ENCODE peak calls at places on chromosomes 4 and X, in eight cellular contexts. F is uterus, U is gastrocnemius medialis, R is NB4, W is testis, E is lower leg skin, M is body of pancreas, K is heart left ventricle. L is an unnamed sample.

GRCh38 chrX:13498220-13498619 is 71.2 kb upstream of the EGFL6 start:
- DNase-seq in W (no peak), E (no peak), R (no peak), M (no peak), U (no peak), F (no peak), K (no peak), L (no peak)

GRCh38 chr4:88007304-88008132 is at the start of gene PKD2:
- DNase-seq in R (peak; percentile 80), U (peak; percentile 53), M (peak; percentile 82), F (peak; percentile 88), E (peak; percentile 97), K (peak; percentile 94), W (peak; percentile 89), L (no peak)

GRCh38 chr4:89492476-89493110 is 185.0 kb upstream of the GPRIN3 start:
- DNase-seq in K (no peak), R (no peak), E (no peak), W (no peak), U (no peak), F (no peak), M (no peak), L (no peak)

GRCh38 chr4:10063544-10064300 is 42.4 kb upstream of the SLC2A9 start:
- DNase-seq in R (peak; percentile 51), K (peak; percentile 74), F (peak; percentile 54), U (peak; percentile 70), E (peak; percentile 87), M (peak; percentile 71), W (peak; percentile 80), L (no peak)

GRCh38 chrX:50448565-50448964 is 22.1 kb downstream of the DGKK start:
- DNase-seq in F (no peak), U (no peak), M (no peak), R (peak; percentile 71), K (no peak), W (no peak), E (no peak), L (no peak)

GRCh38 chr4:141037441-141037840 is 95.8 kb downstream of the RNF150 start:
- DNase-seq in F (no peak), M (no peak), K (no peak), U (no peak), E (no peak), W (no peak), R (no peak), L (no peak)

GRCh38 chrX:132592880-132593279 is 104.0 kb upstream of the MBNL3 start:
- DNase-seq in E (no peak), U (no peak), M (peak; percentile 8), R (peak; percentile 22), F (peak; percentile 14), W (peak; percentile 33), K (no peak), L (no peak)

GRCh38 chrX:153622661-153623309 is 23.8 kb upstream of the CCNQ start:
- DNase-seq in F (peak; percentile 2), K (no peak), E (no peak), W (no peak), M (no peak), U (no peak), R (no peak), L (no peak)

GRCh38 chr4:1869530-1870327 is 1.5 kb upstream of the NSD2 start:
- DNase-seq in W (no peak), E (no peak), F (peak; percentile 27), K (no peak), R (no peak), U (no peak), M (no peak), L (no peak)

GRCh38 chr4:1871471-1872021 is 353 bp downstream of the NSD2 start:
- DNase-seq in F (peak; percentile 23), E (no peak), R (peak; percentile 72), U (no peak), W (no peak), M (no peak), K (peak; percentile 73), L (no peak)

GRCh38 chr4:1870328-1870577 is 940 bp upstream of the NSD2 start:
- DNase-seq in R (peak; percentile 93), U (peak; percentile 60), K (peak; percentile 92), W (peak; percentile 84), M (peak; percentile 95), E (peak; percentile 98), F (peak; percentile 77), L (peak; percentile 45)

GRCh38 chr4:1868912-1869311 is 2.3 kb upstream of the NSD2 start:
- DNase-seq in E (no peak), W (no peak), U (no peak), K (no peak), M (no peak), R (no peak), F (no peak), L (no peak)

DNA sequence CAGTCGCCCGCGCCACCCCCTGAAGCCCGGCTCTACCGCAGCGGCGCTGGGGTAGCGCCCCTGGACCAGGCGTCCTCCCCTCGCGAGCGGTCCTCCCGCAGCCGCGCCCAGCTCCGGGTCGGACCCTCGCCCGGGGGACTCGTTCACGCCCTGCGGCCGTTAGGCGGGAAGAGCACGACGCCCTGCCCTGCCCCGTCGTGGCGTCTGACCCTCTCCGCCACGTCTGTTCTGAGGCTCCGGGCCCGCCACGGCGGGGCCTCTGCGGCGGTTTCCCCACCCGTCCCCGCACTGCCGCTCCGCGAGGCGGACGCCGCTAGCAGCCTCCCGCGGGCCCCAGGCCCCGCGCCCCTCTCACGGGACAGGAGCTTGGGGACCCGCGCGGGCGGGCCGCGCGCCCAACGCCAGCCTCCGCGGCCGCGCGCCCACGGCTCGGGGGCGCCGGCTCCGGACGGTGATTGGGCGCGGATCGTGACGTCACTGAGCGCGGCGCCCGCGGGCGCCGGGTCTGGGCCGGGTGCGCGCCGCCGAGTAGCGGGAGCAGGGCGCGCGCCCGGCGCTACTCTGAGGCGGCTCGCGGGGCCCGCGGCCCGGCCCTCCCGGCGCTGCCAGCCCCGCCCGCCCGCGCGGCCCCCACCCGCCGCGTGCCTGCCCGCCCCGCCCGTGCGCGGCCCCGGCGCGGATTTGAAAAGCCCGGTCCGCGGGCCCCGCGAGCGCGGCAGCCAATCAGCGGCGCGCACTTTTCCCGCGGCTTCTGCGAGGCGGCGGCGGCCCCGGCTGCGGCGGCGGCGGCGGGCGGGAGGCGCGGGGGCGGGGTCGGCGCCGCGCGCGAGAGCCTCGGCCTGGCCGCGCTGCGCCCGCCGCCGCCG is at the start of gene NSD2:
- DNase-seq in U (peak; percentile 79), K (peak; percentile 95), R (peak; percentile 94), M (peak; percentile 90), W (peak; percentile 93), E (peak; percentile 97), F (peak; percentile 85), L (peak; percentile 27)
- TF ChIP-seq POLR2A in U (peak; percentile 69), K (peak; percentile 9), R (peak; percentile 97), M (peak; percentile 91), W (no peak), E (no peak), F (peak; percentile 89), L (peak; percentile 83)

GRCh38 chr4:109334596-109335105 is 32.2 kb upstream of the COL25A1 start:
- DNase-seq in M (no peak), R (no peak), E (no peak), U (no peak), F (no peak), K (no peak), W (no peak), L (no peak)

GRCh38 chr4:109334129-109334528 is 31.7 kb upstream of the COL25A1 start:
- DNase-seq in W (no peak), R (no peak), F (no peak), E (no peak), K (no peak), U (no peak), M (no peak), L (no peak)

DNA sequence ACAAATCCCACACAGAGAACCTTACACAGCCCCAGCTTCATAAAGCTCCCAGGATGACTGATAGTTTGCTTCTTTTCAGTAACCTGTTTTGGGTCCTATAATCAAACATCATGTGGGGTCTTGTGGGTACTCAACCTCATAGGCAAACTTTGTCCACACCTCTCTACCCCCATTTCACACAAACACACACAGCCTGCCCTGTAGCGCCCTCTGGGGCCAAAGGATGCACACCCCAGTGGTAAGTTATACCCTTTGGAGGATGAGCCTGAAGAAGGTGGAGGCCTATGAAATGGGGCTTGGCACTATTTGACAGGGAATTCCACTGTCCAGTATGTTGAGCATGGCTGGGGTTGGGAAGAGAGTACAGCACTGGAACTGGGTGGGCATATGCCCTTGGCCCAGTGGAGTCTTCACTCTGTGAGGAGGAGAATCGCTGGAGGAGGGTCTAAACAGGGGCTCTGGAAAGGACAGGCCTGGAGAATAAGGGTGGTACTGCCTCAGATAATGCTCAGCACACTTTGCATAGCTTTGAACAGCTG is 30.5 kb upstream of the COL25A1 start:
- DNase-seq in F (no peak), M (no peak), U (no peak), K (no peak), W (no peak), R (peak; percentile 8), E (no peak), L (no peak)
- TF ChIP-seq CTCF in F (no peak), M (no peak), U (peak; percentile 43), K (no peak), W (no peak), R (peak; percentile 26), E (no peak), L (no peak)

DNA sequence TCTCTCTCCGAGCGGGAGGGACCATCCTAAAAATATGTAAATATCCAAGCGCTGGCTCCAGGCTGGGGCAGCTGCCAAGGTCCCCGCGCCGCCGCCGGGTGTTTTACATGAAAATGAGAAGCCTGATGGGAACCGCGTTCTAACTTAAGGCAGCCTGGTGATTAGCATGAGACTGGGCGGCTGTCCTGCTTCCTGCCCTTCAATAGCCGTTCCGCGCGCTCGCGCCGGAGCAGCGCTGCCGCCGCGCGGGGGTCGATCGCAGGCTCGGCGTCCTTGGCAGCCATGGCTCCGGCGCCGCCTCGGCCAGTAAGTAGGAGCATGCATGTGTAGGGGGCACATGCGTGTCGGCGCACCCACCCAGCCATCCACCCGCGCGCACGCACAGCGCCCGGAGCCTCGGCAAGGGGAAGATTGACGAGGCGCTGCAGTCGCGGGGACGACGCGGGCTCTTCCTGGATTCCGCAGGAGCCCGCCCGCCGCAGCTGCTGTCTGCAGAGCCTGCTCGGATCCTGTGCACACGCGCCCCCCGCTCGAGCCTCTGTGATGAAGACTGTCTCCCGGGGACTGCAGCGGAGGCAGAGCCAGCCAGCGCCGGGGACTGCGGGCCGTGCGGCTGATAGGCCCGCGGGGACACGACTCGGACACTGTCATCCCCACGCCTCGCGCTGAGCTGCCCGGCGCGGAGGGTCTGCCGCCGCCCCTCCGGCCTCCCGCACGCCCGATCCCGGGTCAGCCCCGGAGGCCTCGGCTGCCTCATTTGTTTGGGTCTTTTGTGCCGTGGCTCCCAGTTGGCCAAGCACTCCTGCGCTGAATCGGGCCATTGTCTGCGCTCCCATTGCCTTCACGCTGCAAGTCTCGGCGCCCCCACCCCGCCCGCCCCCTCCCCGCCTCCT is 732 bp downstream of the STOX2 start:
- DNase-seq in U (peak; percentile 22), E (no peak), M (peak; percentile 52), K (peak; percentile 72), W (peak; percentile 54), F (no peak), R (peak; percentile 58), L (no peak)
- TF ChIP-seq POLR2A in U (peak; percentile 13), E (no peak), M (peak; percentile 39), K (no peak), W (no peak), F (no peak), R (no peak), L (no peak)

GRCh38 chrX:49163555-49164419 is 1.2 kb downstream of the MAGIX start:
- DNase-seq in E (peak; percentile 97), R (peak; percentile 87), M (peak; percentile 91), W (peak; percentile 88), K (peak; percentile 92), F (peak; percentile 89), U (peak; percentile 87), L (no peak)

GRCh38 chrX:49164589-49165360 is 2.2 kb downstream of the MAGIX start:
- DNase-seq in F (no peak), K (no peak), M (no peak), E (no peak), U (no peak), R (no peak), W (no peak), L (no peak)

GRCh38 chrX:49167740-49168108 is 4.0 kb upstream of the PLP2 start:
- DNase-seq in K (no peak), E (no peak), R (no peak), U (no peak), M (no peak), F (no peak), W (no peak), L (no peak)

GRCh38 chrX:49165901-49166881 is 3.6 kb downstream of the MAGIX start:
- DNase-seq in F (peak; percentile 76), M (peak; percentile 83), K (peak; percentile 87), U (peak; percentile 86), E (peak; percentile 95), W (peak; percentile 75), R (peak; percentile 97), L (peak; percentile 37)

GRCh38 chrX:49166914-49167739 is 4.6 kb downstream of the MAGIX start:
- DNase-seq in F (peak; percentile 84), W (peak; percentile 38), R (peak; percentile 94), M (peak; percentile 57), U (peak; percentile 83), E (peak; percentile 94), K (peak; percentile 85), L (no peak)
- TF ChIP-seq CTCF in F (no peak), W (no peak), R (no peak), M (no peak), U (no peak), E (no peak), K (no peak), L (no peak)

L was measured in esophagus squamous epithelium.